ENCODE peak calls at places on chromosome 21, in six cellular contexts. One of them, this sample, is unnamed.

GRCh38 chr21:41611966-41612606 is 104.1 kb upstream of the TMPRSS2 start:
- DNase-seq in PC-9: peak; percentile 74
- DNase-seq in GM12865: peak; percentile 32
- DNase-seq in IMR-90: peak; percentile 15
- DNase-seq in CD8-positive, alpha-beta T cell: no peak
- DNase-seq in fibroblast of pulmonary artery: peak; percentile 29
- DNase-seq in this sample: no peak

GRCh38 chr21:43269461-43269860 is 100.7 kb downstream of the CRYAA start:
- DNase-seq in PC-9: no peak
- DNase-seq in GM12865: peak; percentile 52
- DNase-seq in IMR-90: no peak
- DNase-seq in CD8-positive, alpha-beta T cell: peak; percentile 15
- DNase-seq in fibroblast of pulmonary artery: no peak
- DNase-seq in this sample: no peak

GRCh38 chr21:41045534-41046268 is 122.3 kb upstream of the BACE2 start:
- DNase-seq in PC-9: no peak
- DNase-seq in GM12865: peak; percentile 1
- DNase-seq in IMR-90: no peak
- DNase-seq in CD8-positive, alpha-beta T cell: no peak
- DNase-seq in fibroblast of pulmonary artery: no peak
- DNase-seq in this sample: no peak

GRCh38 chr21:45534591-45535331 is 7.5 kb downstream of the SLC19A1 start:
- DNase-seq in PC-9: no peak
- DNase-seq in GM12865: no peak
- DNase-seq in IMR-90: no peak
- DNase-seq in CD8-positive, alpha-beta T cell: no peak
- DNase-seq in fibroblast of pulmonary artery: peak; percentile 23
- DNase-seq in this sample: peak; percentile 65

GRCh38 chr21:39060485-39061099 is 122.7 kb downstream of the PSMG1 start:
- DNase-seq in PC-9: no peak
- DNase-seq in GM12865: no peak
- DNase-seq in IMR-90: no peak
- DNase-seq in CD8-positive, alpha-beta T cell: no peak
- DNase-seq in fibroblast of pulmonary artery: no peak
- DNase-seq in this sample: peak; percentile 35

GRCh38 chr21:41350436-41351155 is 11.2 kb upstream of the MX2 start:
- DNase-seq in PC-9: no peak
- DNase-seq in GM12865: no peak
- DNase-seq in IMR-90: no peak
- DNase-seq in CD8-positive, alpha-beta T cell: no peak
- DNase-seq in fibroblast of pulmonary artery: no peak
- DNase-seq in this sample: no peak

GRCh38 chr21:44556879-44557278 is 1.7 kb downstream of the KRTAP10-3 start:
- DNase-seq in PC-9: no peak
- DNase-seq in GM12865: peak; percentile 36
- DNase-seq in IMR-90: no peak
- DNase-seq in CD8-positive, alpha-beta T cell: no peak
- DNase-seq in fibroblast of pulmonary artery: no peak
- DNase-seq in this sample: no peak

GRCh38 chr21:45637883-45638282 is 5.6 kb upstream of the PCBP3 start:
- DNase-seq in PC-9: no peak
- DNase-seq in GM12865: no peak
- DNase-seq in IMR-90: no peak
- DNase-seq in CD8-positive, alpha-beta T cell: no peak
- DNase-seq in fibroblast of pulmonary artery: no peak
- DNase-seq in this sample: no peak

GRCh38 chr21:35664683-35665082 is 395.6 kb downstream of the SETD4 start:
- DNase-seq in PC-9: peak; percentile 58
- DNase-seq in GM12865: peak; percentile 18
- DNase-seq in IMR-90: peak; percentile 77
- DNase-seq in CD8-positive, alpha-beta T cell: no peak
- DNase-seq in fibroblast of pulmonary artery: no peak
- DNase-seq in this sample: no peak

GRCh38 chr21:38503588-38503987 is 5.3 kb upstream of the ERG start:
- DNase-seq in PC-9: no peak
- DNase-seq in GM12865: no peak
- DNase-seq in IMR-90: peak; percentile 3
- DNase-seq in CD8-positive, alpha-beta T cell: no peak
- DNase-seq in fibroblast of pulmonary artery: peak; percentile 79
- DNase-seq in this sample: peak; percentile 86

GRCh38 chr21:34996304-34997081 is 52.6 kb downstream of the RUNX1 start:
- DNase-seq in PC-9: no peak
- DNase-seq in GM12865: no peak
- DNase-seq in IMR-90: peak; percentile 41
- DNase-seq in CD8-positive, alpha-beta T cell: no peak
- DNase-seq in fibroblast of pulmonary artery: peak; percentile 81
- DNase-seq in this sample: no peak

GRCh38 chr21:28436286-28436932 is 556.3 kb downstream of the LTN1 start:
- DNase-seq in PC-9: no peak
- DNase-seq in GM12865: no peak
- DNase-seq in IMR-90: peak; percentile 77
- DNase-seq in CD8-positive, alpha-beta T cell: no peak
- DNase-seq in fibroblast of pulmonary artery: peak; percentile 65
- DNase-seq in this sample: no peak

GRCh38 chr21:19523731-19524130 is 1120.1 kb upstream of the TMPRSS15 start:
- DNase-seq in PC-9: no peak
- DNase-seq in GM12865: no peak
- DNase-seq in IMR-90: no peak
- DNase-seq in CD8-positive, alpha-beta T cell: no peak
- DNase-seq in fibroblast of pulmonary artery: peak; percentile 7
- DNase-seq in this sample: no peak

GRCh38 chr21:44800103-44800502 is 1.5 kb downstream of the UBE2G2 start:
- DNase-seq in PC-9: no peak
- DNase-seq in GM12865: peak; percentile 33
- DNase-seq in IMR-90: peak; percentile 59
- DNase-seq in CD8-positive, alpha-beta T cell: no peak
- DNase-seq in fibroblast of pulmonary artery: peak; percentile 65
- DNase-seq in this sample: no peak

GRCh38 chr21:33402011-33402979 is 918 bp upstream of the IFNGR2 start:
- DNase-seq in PC-9: no peak
- DNase-seq in GM12865: peak; percentile 69
- DNase-seq in IMR-90: peak; percentile 71
- DNase-seq in CD8-positive, alpha-beta T cell: no peak
- DNase-seq in fibroblast of pulmonary artery: peak; percentile 86
- DNase-seq in this sample: peak; percentile 43

GRCh38 chr21:44867999-44868700 is 5.3 kb downstream of the PTTG1IP start:
- DNase-seq in PC-9: no peak
- DNase-seq in GM12865: peak; percentile 30
- DNase-seq in IMR-90: no peak
- DNase-seq in CD8-positive, alpha-beta T cell: no peak
- DNase-seq in fibroblast of pulmonary artery: no peak
- DNase-seq in this sample: no peak

DNA sequence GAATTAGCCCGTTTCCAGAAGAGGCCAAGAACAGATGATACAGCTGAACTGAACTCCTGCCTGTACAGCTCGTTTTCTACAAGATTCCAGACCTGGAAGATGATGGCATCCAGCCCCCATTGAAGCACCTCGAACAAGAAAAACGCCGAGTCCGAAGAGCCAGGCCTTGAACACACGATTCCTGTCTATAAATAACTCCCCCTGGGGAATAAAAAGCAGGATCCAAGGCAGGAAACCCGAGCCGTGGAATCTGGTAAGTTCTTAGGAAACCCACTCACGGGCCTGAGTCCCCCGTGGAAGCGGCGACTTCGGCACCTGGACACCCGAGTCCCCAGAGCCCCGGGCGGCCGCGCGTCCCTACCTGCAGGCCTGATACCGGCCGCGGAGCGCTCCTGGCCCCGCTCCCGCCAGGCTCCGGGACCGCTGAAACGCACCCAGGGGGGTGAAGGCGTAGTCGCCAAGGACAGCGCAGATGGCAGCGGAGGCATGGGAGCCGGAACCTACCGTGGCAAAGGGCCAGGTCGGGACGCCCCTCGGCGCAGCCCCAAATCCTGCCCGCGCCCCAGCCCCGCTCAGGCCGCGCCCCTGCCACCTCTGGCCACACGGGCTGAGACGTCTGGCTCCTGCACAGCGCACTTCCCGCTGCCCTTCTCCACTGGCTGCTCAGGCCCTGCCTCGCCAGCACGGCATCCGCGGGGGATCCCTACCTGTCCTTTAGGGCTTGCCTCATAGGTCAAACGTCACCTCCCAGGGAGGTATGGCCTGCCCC is 14.0 kb upstream of the HLCS start:
- DNase-seq in PC-9: no peak
- DNase-seq in GM12865: no peak
- DNase-seq in IMR-90: no peak
- DNase-seq in CD8-positive, alpha-beta T cell: no peak
- DNase-seq in fibroblast of pulmonary artery: no peak
- DNase-seq in this sample: no peak
- H3K4me3 ChIP-seq in PC-9: peak overlapping the region; percentile 53
- H3K4me3 ChIP-seq in GM12865: no peak overlapping the region
- H3K4me3 ChIP-seq in IMR-90: peak overlapping the region; percentile 22
- H3K4me3 ChIP-seq in CD8-positive, alpha-beta T cell: peak overlapping the region; percentile 50
- H3K4me3 ChIP-seq in fibroblast of pulmonary artery: peak overlapping the region; percentile 48
- H3K4me3 ChIP-seq in this sample: peak overlapping the region; percentile 75

GRCh38 chr21:31622397-31622796 is 37.1 kb upstream of the SOD1 start:
- DNase-seq in PC-9: no peak
- DNase-seq in GM12865: no peak
- DNase-seq in IMR-90: no peak
- DNase-seq in CD8-positive, alpha-beta T cell: no peak
- DNase-seq in fibroblast of pulmonary artery: no peak
- DNase-seq in this sample: no peak

GRCh38 chr21:31624181-31624580 is 35.3 kb upstream of the SOD1 start:
- DNase-seq in PC-9: no peak
- DNase-seq in GM12865: no peak
- DNase-seq in IMR-90: no peak
- DNase-seq in CD8-positive, alpha-beta T cell: no peak
- DNase-seq in fibroblast of pulmonary artery: no peak
- DNase-seq in this sample: no peak

GRCh38 chr21:31624961-31625491 is 34.5 kb upstream of the SOD1 start:
- DNase-seq in PC-9: no peak
- DNase-seq in GM12865: no peak
- DNase-seq in IMR-90: no peak
- DNase-seq in CD8-positive, alpha-beta T cell: no peak
- DNase-seq in fibroblast of pulmonary artery: no peak
- DNase-seq in this sample: no peak

GRCh38 chr21:31618696-31619430 is 40.6 kb upstream of the SOD1 start:
- DNase-seq in PC-9: no peak
- DNase-seq in GM12865: peak; percentile 28
- DNase-seq in IMR-90: no peak
- DNase-seq in CD8-positive, alpha-beta T cell: no peak
- DNase-seq in fibroblast of pulmonary artery: no peak
- DNase-seq in this sample: no peak

GRCh38 chr21:31623664-31624063 is 35.8 kb upstream of the SOD1 start:
- DNase-seq in PC-9: no peak
- DNase-seq in GM12865: peak; percentile 24
- DNase-seq in IMR-90: no peak
- DNase-seq in CD8-positive, alpha-beta T cell: no peak
- DNase-seq in fibroblast of pulmonary artery: peak; percentile 4
- DNase-seq in this sample: no peak
- TF ChIP-seq CTCF in PC-9: no peak
- TF ChIP-seq CTCF in GM12865: peak; percentile 12
- TF ChIP-seq CTCF in IMR-90: no peak
- TF ChIP-seq CTCF in CD8-positive, alpha-beta T cell: no peak
- TF ChIP-seq CTCF in fibroblast of pulmonary artery: no peak
- TF ChIP-seq CTCF in this sample: no peak

GRCh38 chr21:37368536-37369279 is 2.1 kb downstream of the DYRK1A start:
- DNase-seq in PC-9: peak; percentile 58
- DNase-seq in GM12865: peak; percentile 22
- DNase-seq in IMR-90: peak; percentile 48
- DNase-seq in CD8-positive, alpha-beta T cell: no peak
- DNase-seq in fibroblast of pulmonary artery: no peak
- DNase-seq in this sample: no peak

GRCh38 chr21:37372127-37372731 is 5.7 kb downstream of the DYRK1A start:
- DNase-seq in PC-9: no peak
- DNase-seq in GM12865: no peak
- DNase-seq in IMR-90: no peak
- DNase-seq in CD8-positive, alpha-beta T cell: no peak
- DNase-seq in fibroblast of pulmonary artery: no peak
- DNase-seq in this sample: no peak

GRCh38 chr21:37369307-37369854 is 2.8 kb downstream of the DYRK1A start:
- DNase-seq in PC-9: no peak
- DNase-seq in GM12865: no peak
- DNase-seq in IMR-90: no peak
- DNase-seq in CD8-positive, alpha-beta T cell: no peak
- DNase-seq in fibroblast of pulmonary artery: no peak
- DNase-seq in this sample: no peak

GRCh38 chr21:37370152-37371040 is 3.8 kb downstream of the DYRK1A start:
- DNase-seq in PC-9: peak; percentile 88
- DNase-seq in GM12865: peak; percentile 76
- DNase-seq in IMR-90: peak; percentile 85
- DNase-seq in CD8-positive, alpha-beta T cell: no peak
- DNase-seq in fibroblast of pulmonary artery: peak; percentile 79
- DNase-seq in this sample: no peak

GRCh38 chr21:37371041-37371397 is 4.4 kb downstream of the DYRK1A start:
- DNase-seq in PC-9: no peak
- DNase-seq in GM12865: no peak
- DNase-seq in IMR-90: no peak
- DNase-seq in CD8-positive, alpha-beta T cell: no peak
- DNase-seq in fibroblast of pulmonary artery: no peak
- DNase-seq in this sample: no peak
- H3K4me3 ChIP-seq in PC-9: peak overlapping the region; percentile 67
- H3K4me3 ChIP-seq in GM12865: peak overlapping the region; percentile 62
- H3K4me3 ChIP-seq in IMR-90: no peak overlapping the region
- H3K4me3 ChIP-seq in CD8-positive, alpha-beta T cell: peak overlapping the region; percentile 86
- H3K4me3 ChIP-seq in fibroblast of pulmonary artery: peak overlapping the region; percentile 91
- H3K4me3 ChIP-seq in this sample: peak overlapping the region; percentile 89

GRCh38 chr21:14303731-14304488 is 79.0 kb downstream of the HSPA13 start:
- DNase-seq in PC-9: peak; percentile 40
- DNase-seq in GM12865: no peak
- DNase-seq in IMR-90: no peak
- DNase-seq in CD8-positive, alpha-beta T cell: no peak
- DNase-seq in fibroblast of pulmonary artery: no peak
- DNase-seq in this sample: no peak

GRCh38 chr21:14308234-14308633 is 74.7 kb downstream of the HSPA13 start:
- DNase-seq in PC-9: no peak
- DNase-seq in GM12865: no peak
- DNase-seq in IMR-90: no peak
- DNase-seq in CD8-positive, alpha-beta T cell: no peak
- DNase-seq in fibroblast of pulmonary artery: no peak
- DNase-seq in this sample: no peak

DNA sequence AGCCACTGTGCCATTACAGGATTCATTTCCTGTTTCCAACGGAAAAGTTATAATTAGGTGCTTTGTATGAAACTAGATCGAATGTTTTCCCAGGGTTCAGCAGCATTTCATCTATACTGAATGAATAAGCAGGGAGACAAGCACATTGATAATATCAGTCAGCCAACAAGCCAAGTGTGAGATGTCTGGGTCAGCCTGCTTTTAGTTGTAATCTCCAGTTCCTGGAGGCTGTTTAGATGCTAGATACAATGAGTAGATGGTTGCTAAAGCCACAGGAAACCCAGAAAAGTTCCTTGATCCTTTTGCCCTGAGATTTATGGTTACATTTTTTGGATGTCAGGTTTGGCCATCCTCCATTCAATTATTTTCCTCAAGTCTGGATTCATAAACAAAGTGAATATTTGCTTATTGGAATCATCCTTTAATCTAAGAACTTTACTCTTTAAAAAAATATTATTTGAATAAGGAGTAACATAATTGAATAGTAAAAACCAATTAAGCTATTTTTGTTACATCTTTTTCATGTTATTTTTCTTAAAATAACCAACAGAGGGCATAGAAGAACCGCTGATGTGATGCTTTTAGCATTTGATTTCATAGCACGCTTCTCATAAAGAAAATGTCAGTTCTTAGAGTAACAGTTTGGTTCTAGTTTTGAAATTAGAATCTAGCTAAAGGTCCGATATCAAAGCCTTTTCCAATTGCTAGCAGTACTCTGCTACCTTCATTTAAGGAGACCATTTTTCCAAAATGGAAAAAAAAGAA is 76.6 kb downstream of the HSPA13 start:
- DNase-seq in PC-9: no peak
- DNase-seq in GM12865: peak; percentile 8
- DNase-seq in IMR-90: peak; percentile 3
- DNase-seq in CD8-positive, alpha-beta T cell: no peak
- DNase-seq in fibroblast of pulmonary artery: peak; percentile 37
- DNase-seq in this sample: no peak
- TF ChIP-seq CTCF in PC-9: peak; percentile 58
- TF ChIP-seq CTCF in GM12865: no peak
- TF ChIP-seq CTCF in IMR-90: peak; percentile 23
- TF ChIP-seq CTCF in CD8-positive, alpha-beta T cell: no peak
- TF ChIP-seq CTCF in fibroblast of pulmonary artery: peak; percentile 23
- TF ChIP-seq CTCF in this sample: no peak